ENCODE peak calls at places on chromosomes 12 and 14, in five cellular contexts. One of them, this sample, is unnamed.

GRCh38 chr12:88035907-88036289 is 6.7 kb upstream of the C12orf50 start:
- DNase-seq in neuronal stem cell: no peak
- DNase-seq in IMR-90: no peak
- DNase-seq in mesenchymal stem cell: no peak
- DNase-seq in trophoblast cell: no peak
- DNase-seq in this sample: no peak

GRCh38 chr14:105711841-105712460 is 185.6 kb downstream of the TMEM121 start:
- DNase-seq in neuronal stem cell: no peak
- DNase-seq in IMR-90: no peak
- DNase-seq in mesenchymal stem cell: no peak
- DNase-seq in trophoblast cell: peak
- DNase-seq in this sample: no peak

GRCh38 chr12:10205251-10205807 is 7.3 kb upstream of the GABARAPL1 start:
- DNase-seq in neuronal stem cell: no peak
- DNase-seq in IMR-90: peak
- DNase-seq in mesenchymal stem cell: peak
- DNase-seq in trophoblast cell: peak
- DNase-seq in this sample: no peak

GRCh38 chr12:3483089-3483488 is 7.9 kb upstream of the PRMT8 start:
- DNase-seq in neuronal stem cell: no peak
- DNase-seq in IMR-90: no peak
- DNase-seq in mesenchymal stem cell: no peak
- DNase-seq in trophoblast cell: no peak
- DNase-seq in this sample: peak

GRCh38 chr14:22630066-22630465 is 14.1 kb downstream of the OR6J1 start:
- DNase-seq in neuronal stem cell: no peak
- DNase-seq in IMR-90: no peak
- DNase-seq in mesenchymal stem cell: no peak
- DNase-seq in trophoblast cell: no peak
- DNase-seq in this sample: no peak

GRCh38 chr12:109925185-109925835 is 25.2 kb downstream of the TCHP start:
- DNase-seq in neuronal stem cell: no peak
- DNase-seq in IMR-90: no peak
- DNase-seq in mesenchymal stem cell: no peak
- DNase-seq in trophoblast cell: no peak
- DNase-seq in this sample: no peak

GRCh38 chr12:570949-571794 is 92.1 kb downstream of the NINJ2 start:
- DNase-seq in neuronal stem cell: no peak
- DNase-seq in IMR-90: peak
- DNase-seq in mesenchymal stem cell: peak
- DNase-seq in trophoblast cell: peak
- DNase-seq in this sample: peak

GRCh38 chr12:121809712-121810116 is 5.9 kb downstream of the SETD1B start:
- DNase-seq in neuronal stem cell: no peak
- DNase-seq in IMR-90: no peak
- DNase-seq in mesenchymal stem cell: no peak
- DNase-seq in trophoblast cell: no peak
- DNase-seq in this sample: no peak

GRCh38 chr14:89578048-89578619 is 161.1 kb upstream of the FOXN3 start:
- DNase-seq in neuronal stem cell: no peak
- DNase-seq in IMR-90: peak
- DNase-seq in mesenchymal stem cell: peak
- DNase-seq in trophoblast cell: no peak
- DNase-seq in this sample: no peak

GRCh38 chr14:59333668-59334067 is 131.5 kb downstream of the GPR135 start:
- DNase-seq in neuronal stem cell: no peak
- DNase-seq in IMR-90: peak
- DNase-seq in mesenchymal stem cell: peak
- DNase-seq in trophoblast cell: peak
- DNase-seq in this sample: no peak

GRCh38 chr12:1691123-1692007 is 495 bp downstream of the ADIPOR2 start:
- DNase-seq in neuronal stem cell: peak
- DNase-seq in IMR-90: no peak
- DNase-seq in mesenchymal stem cell: peak
- DNase-seq in trophoblast cell: peak
- DNase-seq in this sample: no peak

GRCh38 chr12:91274886-91275285 is 92.3 kb upstream of the DCN start:
- DNase-seq in neuronal stem cell: peak
- DNase-seq in IMR-90: peak
- DNase-seq in mesenchymal stem cell: peak
- DNase-seq in trophoblast cell: no peak
- DNase-seq in this sample: no peak

GRCh38 chr14:78345346-78345745 is 175.2 kb downstream of the NRXN3 start:
- DNase-seq in neuronal stem cell: no peak
- DNase-seq in IMR-90: no peak
- DNase-seq in mesenchymal stem cell: no peak
- DNase-seq in trophoblast cell: no peak
- DNase-seq in this sample: no peak

GRCh38 chr14:53792909-53793308 is 163.7 kb downstream of the BMP4 start:
- DNase-seq in neuronal stem cell: no peak
- DNase-seq in IMR-90: no peak
- DNase-seq in mesenchymal stem cell: no peak
- DNase-seq in trophoblast cell: no peak
- DNase-seq in this sample: no peak

GRCh38 chr14:84591827-84592540 is 938.0 kb upstream of the FLRT2 start:
- DNase-seq in neuronal stem cell: no peak
- DNase-seq in IMR-90: no peak
- DNase-seq in mesenchymal stem cell: no peak
- DNase-seq in trophoblast cell: no peak
- DNase-seq in this sample: no peak

GRCh38 chr12:5015711-5016492 is 27.8 kb upstream of the KCNA5 start:
- DNase-seq in neuronal stem cell: no peak
- DNase-seq in IMR-90: no peak
- DNase-seq in mesenchymal stem cell: no peak
- DNase-seq in trophoblast cell: no peak
- DNase-seq in this sample: no peak

GRCh38 chr12:102990419-102990818 is 32.9 kb downstream of the ASCL1 start:
- DNase-seq in neuronal stem cell: no peak
- DNase-seq in IMR-90: no peak
- DNase-seq in mesenchymal stem cell: no peak
- DNase-seq in trophoblast cell: no peak
- DNase-seq in this sample: peak

GRCh38 chr12:17064834-17065233 is 458.9 kb upstream of the LMO3 start:
- DNase-seq in neuronal stem cell: no peak
- DNase-seq in IMR-90: no peak
- DNase-seq in mesenchymal stem cell: no peak
- DNase-seq in trophoblast cell: peak
- DNase-seq in this sample: no peak

GRCh38 chr12:57621497-57622292 is 10.5 kb downstream of the ARHGEF25 start:
- DNase-seq in neuronal stem cell: no peak
- DNase-seq in IMR-90: peak
- DNase-seq in mesenchymal stem cell: peak
- DNase-seq in trophoblast cell: peak
- DNase-seq in this sample: peak

GRCh38 chr14:93112891-93113677 is 2.6 kb downstream of the ITPK1 start:
- DNase-seq in neuronal stem cell: peak
- DNase-seq in IMR-90: peak
- DNase-seq in mesenchymal stem cell: peak
- DNase-seq in trophoblast cell: peak
- DNase-seq in this sample: peak

GRCh38 chr12:90188857-90189256 is 480.2 kb upstream of the ATP2B1 start:
- DNase-seq in neuronal stem cell: no peak
- DNase-seq in IMR-90: no peak
- DNase-seq in mesenchymal stem cell: no peak
- DNase-seq in trophoblast cell: no peak
- DNase-seq in this sample: no peak

GRCh38 chr12:34390846-34391700 is 368.8 kb downstream of the ALG10 start:
- DNase-seq in neuronal stem cell: no peak
- DNase-seq in IMR-90: no peak
- DNase-seq in mesenchymal stem cell: no peak
- DNase-seq in trophoblast cell: no peak
- DNase-seq in this sample: no peak

GRCh38 chr12:99223554-99223953 is 424.0 kb upstream of the GARIN6 start:
- DNase-seq in neuronal stem cell: no peak
- DNase-seq in IMR-90: no peak
- DNase-seq in mesenchymal stem cell: no peak
- DNase-seq in trophoblast cell: no peak
- DNase-seq in this sample: no peak

DNA sequence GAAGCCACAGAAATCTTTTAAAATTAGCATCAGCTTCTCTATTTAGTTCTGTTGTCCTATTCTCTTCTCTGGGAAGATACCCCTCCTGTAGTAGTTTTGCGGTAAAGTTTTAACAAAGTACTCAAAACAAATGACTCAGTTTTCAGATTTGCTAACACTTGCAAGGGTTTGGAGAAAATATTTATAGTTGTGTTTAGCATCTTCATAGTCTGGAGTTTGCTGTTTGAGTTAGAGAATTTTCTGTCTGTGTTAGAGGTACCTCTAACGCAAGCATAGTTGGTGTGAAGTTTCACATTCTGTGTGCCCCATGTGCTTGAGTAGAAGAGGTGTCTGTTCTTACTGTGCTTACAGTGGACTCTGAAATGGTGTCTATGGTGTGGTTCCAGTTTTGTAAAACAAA is 36.0 kb downstream of the ANKRD9 start:
- DNase-seq in neuronal stem cell: no peak
- DNase-seq in IMR-90: peak
- DNase-seq in mesenchymal stem cell: peak
- DNase-seq in trophoblast cell: no peak
- DNase-seq in this sample: no peak
- H2BK5ac ChIP-seq in neuronal stem cell: no peak
- H2BK5ac ChIP-seq in IMR-90: no peak
- H2BK5ac ChIP-seq in mesenchymal stem cell: no peak
- H2BK5ac ChIP-seq in trophoblast cell: no peak
- H2BK5ac ChIP-seq in this sample: no peak

DNA sequence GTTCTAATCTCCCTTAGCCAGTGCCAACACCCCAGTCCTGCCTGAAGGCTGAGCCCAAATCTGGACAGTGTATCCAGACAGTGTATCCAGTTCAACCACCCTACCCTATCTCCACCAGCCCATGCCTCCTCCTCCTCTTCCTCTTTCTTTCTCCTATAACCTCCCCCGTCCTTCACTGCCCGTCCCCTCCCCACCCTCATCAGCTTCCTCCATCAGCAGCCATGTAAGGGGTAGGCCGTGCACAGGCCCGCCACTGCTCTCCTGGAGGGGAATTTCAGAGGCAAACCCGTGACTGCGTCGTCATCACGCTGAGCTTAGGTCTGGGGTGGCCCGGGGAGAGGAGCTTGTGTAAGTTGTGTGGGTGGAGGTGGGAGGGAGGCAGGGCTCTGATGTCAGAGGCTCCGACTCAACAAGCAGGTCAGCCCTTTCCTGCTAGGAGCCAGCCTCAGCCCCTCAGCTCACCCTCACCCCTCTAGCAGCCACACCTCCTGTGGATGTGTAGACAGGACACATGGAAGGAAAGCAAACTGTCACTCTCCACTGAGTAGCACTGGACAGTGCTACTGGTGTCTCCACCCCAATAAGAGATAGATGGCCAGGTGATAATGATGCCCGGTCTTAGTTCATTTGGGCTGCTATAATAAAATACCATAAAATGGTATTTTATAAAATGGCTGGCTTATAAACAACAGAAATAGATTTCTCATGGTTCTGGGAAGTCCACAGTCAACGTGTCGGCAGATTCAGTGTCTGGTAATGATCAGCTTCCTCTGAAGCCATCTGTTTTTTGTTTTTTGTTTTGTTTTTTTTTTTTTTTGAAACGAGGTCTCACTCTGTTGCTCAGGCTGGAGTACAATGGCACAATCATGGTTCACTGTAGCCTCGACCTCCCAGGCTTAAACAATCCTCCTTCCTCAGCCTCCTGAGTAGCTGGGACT is 50.4 kb downstream of the IRF2BPL start:
- DNase-seq in neuronal stem cell: no peak
- DNase-seq in IMR-90: peak
- DNase-seq in mesenchymal stem cell: peak
- DNase-seq in trophoblast cell: peak
- DNase-seq in this sample: no peak
- H3K9ac ChIP-seq in neuronal stem cell: peak
- H3K9ac ChIP-seq in IMR-90: no peak
- H3K9ac ChIP-seq in mesenchymal stem cell: peak
- H3K9ac ChIP-seq in trophoblast cell: no peak
- H3K9ac ChIP-seq in this sample: no peak

GRCh38 chr12:33267641-33268040 is 172.0 kb downstream of the SYT10 start:
- DNase-seq in neuronal stem cell: no peak
- DNase-seq in IMR-90: no peak
- DNase-seq in mesenchymal stem cell: no peak
- DNase-seq in trophoblast cell: no peak
- DNase-seq in this sample: no peak

GRCh38 chr12:33265900-33266299 is 173.7 kb downstream of the SYT10 start:
- DNase-seq in neuronal stem cell: no peak
- DNase-seq in IMR-90: no peak
- DNase-seq in mesenchymal stem cell: no peak
- DNase-seq in trophoblast cell: no peak
- DNase-seq in this sample: no peak

GRCh38 chr12:33265037-33265436 is 174.6 kb downstream of the SYT10 start:
- DNase-seq in neuronal stem cell: peak
- DNase-seq in IMR-90: no peak
- DNase-seq in mesenchymal stem cell: no peak
- DNase-seq in trophoblast cell: no peak
- DNase-seq in this sample: no peak
- H2AFZ ChIP-seq in neuronal stem cell: peak
- H2AFZ ChIP-seq in IMR-90: no peak
- H2AFZ ChIP-seq in mesenchymal stem cell: no peak
- H2AFZ ChIP-seq in trophoblast cell: no peak
- H2AFZ ChIP-seq in this sample: no peak

GRCh38 chr14:21536395-21537087 is 10.4 kb upstream of the SALL2 start:
- DNase-seq in neuronal stem cell: peak
- DNase-seq in IMR-90: no peak
- DNase-seq in mesenchymal stem cell: no peak
- DNase-seq in trophoblast cell: no peak
- DNase-seq in this sample: peak

GRCh38 chr14:21535545-21536394 is 9.6 kb upstream of the SALL2 start:
- DNase-seq in neuronal stem cell: no peak
- DNase-seq in IMR-90: no peak
- DNase-seq in mesenchymal stem cell: no peak
- DNase-seq in trophoblast cell: no peak
- DNase-seq in this sample: no peak

GRCh38 chr14:21534576-21534975 is 8.4 kb upstream of the SALL2 start:
- DNase-seq in neuronal stem cell: no peak
- DNase-seq in IMR-90: no peak
- DNase-seq in mesenchymal stem cell: no peak
- DNase-seq in trophoblast cell: no peak
- DNase-seq in this sample: peak

GRCh38 chr14:21539154-21539940 is 13.2 kb upstream of the SALL2 start:
- DNase-seq in neuronal stem cell: peak
- DNase-seq in IMR-90: no peak
- DNase-seq in mesenchymal stem cell: no peak
- DNase-seq in trophoblast cell: no peak
- DNase-seq in this sample: no peak

DNA sequence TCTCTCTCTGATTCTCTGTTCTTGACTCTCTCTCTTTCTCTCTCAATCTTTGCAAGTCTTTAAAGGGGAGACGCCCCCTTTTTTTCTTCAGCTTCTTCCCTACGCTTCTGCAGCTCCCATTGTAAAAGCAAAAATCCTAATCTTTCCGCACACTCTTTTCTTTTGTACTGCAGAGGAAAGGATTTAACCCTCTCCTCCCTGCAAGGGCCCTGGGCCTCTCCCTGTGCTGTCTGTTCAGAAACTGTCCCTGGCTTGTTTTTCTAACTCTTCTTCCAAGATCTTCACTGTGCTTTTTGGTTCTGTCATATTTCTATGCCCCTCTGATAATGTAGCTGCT is 10.9 kb upstream of the SALL2 start:
- DNase-seq in neuronal stem cell: peak
- DNase-seq in IMR-90: no peak
- DNase-seq in mesenchymal stem cell: no peak
- DNase-seq in trophoblast cell: no peak
- DNase-seq in this sample: no peak
- H2BK5ac ChIP-seq in neuronal stem cell: peak
- H2BK5ac ChIP-seq in IMR-90: no peak
- H2BK5ac ChIP-seq in mesenchymal stem cell: no peak
- H2BK5ac ChIP-seq in trophoblast cell: no peak
- H2BK5ac ChIP-seq in this sample: no peak

This sample was measured in H9.